ENCODE peak calls at places on chromosomes 3 and 15, in ten cellular contexts. Y is HT1080; J is D341Med; L is AG10803; Z is RWPE1; K is H54; B is stimulated activated CD4-positive, alpha-beta T cell treated with anti-CD3 and anti-CD28 coated beads, Interleukin-1b, Interleukin-23, amount 100 ng/mL, for 48 hours; M is MV-4-11; O is NCI-H2081; S is bronchial epithelial cell. T is an unnamed sample.

GRCh38 chr3:43373588-43373935 is 87.2 kb downstream of the SNRK start:
- DNase-seq in M (no peak), S (peak; percentile 10), O (no peak), K (peak; percentile 35), Y (peak; percentile 61), Z (no peak), J (no peak), B (no peak), L (no peak), T (peak; percentile 2)

GRCh38 chr3:159830523-159831151 is 158.0 kb upstream of the IL12A start:
- DNase-seq in M (peak; percentile 84), L (peak; percentile 81), S (no peak), J (no peak), K (no peak), B (no peak), Z (no peak), Y (peak; percentile 77), O (no peak), T (peak; percentile 81)

GRCh38 chr15:75672111-75672602 is 24.4 kb downstream of the SNX33 start:
- DNase-seq in L (no peak), Y (no peak), J (no peak), O (no peak), Z (no peak), B (no peak), K (no peak), M (no peak), S (no peak), T (no peak)

GRCh38 chr3:174907027-174907426 is 47.9 kb downstream of the NAALADL2 start:
- DNase-seq in M (no peak), O (no peak), Z (no peak), S (peak; percentile 57), Y (no peak), B (no peak), J (no peak), L (peak; percentile 8), K (no peak), T (no peak)

GRCh38 chr15:76625267-76625666 is 279.9 kb downstream of the SCAPER start:
- DNase-seq in J (no peak), O (no peak), K (no peak), Z (no peak), M (no peak), S (no peak), L (no peak), Y (no peak), B (no peak), T (no peak)

GRCh38 chr15:58523634-58524033 is 91.8 kb downstream of the LIPC start:
- DNase-seq in B (no peak), K (no peak), O (no peak), L (no peak), J (no peak), Y (no peak), Z (no peak), S (no peak), M (no peak), T (no peak)

GRCh38 chr3:150419076-150419868 is 11.2 kb downstream of the TSC22D2 start:
- DNase-seq in J (no peak), S (peak; percentile 66), L (no peak), O (no peak), Y (peak; percentile 48), M (no peak), K (no peak), B (no peak), Z (no peak), T (no peak)

GRCh38 chr3:168272343-168272984 is 176.7 kb upstream of the GOLIM4 start:
- DNase-seq in L (no peak), O (no peak), Y (peak; percentile 71), B (no peak), J (no peak), Z (no peak), K (no peak), M (no peak), S (peak; percentile 37), T (no peak)

GRCh38 chr15:71746719-71747118 is 63.6 kb upstream of the NR2E3 start:
- DNase-seq in K (no peak), B (no peak), L (no peak), J (no peak), M (no peak), O (no peak), Z (peak; percentile 24), S (peak; percentile 81), Y (no peak), T (no peak)

GRCh38 chr3:74613060-74613459 is 1.4 kb downstream of the CNTN3 start:
- DNase-seq in K (no peak), O (no peak), Z (no peak), L (peak; percentile 53), S (peak; percentile 76), J (no peak), Y (peak; percentile 62), B (no peak), M (no peak), T (peak; percentile 82)

GRCh38 chr15:39130556-39131379 is 450.1 kb upstream of the THBS1 start:
- DNase-seq in O (no peak), L (peak; percentile 68), J (no peak), B (no peak), S (no peak), Y (peak; percentile 76), M (peak; percentile 16), Z (no peak), K (no peak), T (no peak)

GRCh38 chr3:72593881-72594397 is 254.3 kb downstream of the SHQ1 start:
- DNase-seq in B (no peak), K (no peak), Y (no peak), M (peak; percentile 86), Z (no peak), S (no peak), O (no peak), L (peak; percentile 34), J (no peak), T (no peak)

GRCh38 chr3:168024537-168024941 is 71.2 kb downstream of the GOLIM4 start:
- DNase-seq in M (peak; percentile 99), Z (no peak), B (peak; percentile 13), S (peak; percentile 34), L (peak; percentile 86), Y (peak; percentile 100), K (peak; percentile 28), O (peak; percentile 97), J (no peak), T (peak; percentile 65)

GRCh38 chr3:14540209-14540575 is at the start of gene GRIP2:
- DNase-seq in M (no peak), B (no peak), J (no peak), S (no peak), Z (no peak), O (no peak), L (no peak), Y (no peak), K (no peak), T (no peak)

GRCh38 chr3:8759038-8759755 is 10.2 kb downstream of the OXTR start:
- DNase-seq in L (peak; percentile 62), Y (no peak), B (no peak), J (no peak), O (no peak), S (no peak), K (no peak), M (no peak), Z (no peak), T (no peak)

GRCh38 chr3:38346584-38347410 is at the start of gene XYLB:
- DNase-seq in M (peak; percentile 81), J (peak; percentile 96), B (peak; percentile 75), Y (peak; percentile 84), O (peak; percentile 86), S (peak; percentile 56), K (peak; percentile 91), L (peak; percentile 78), Z (peak; percentile 84), T (peak; percentile 75)

GRCh38 chr3:131221731-131222130 is 159.8 kb upstream of the NUDT16 start:
- DNase-seq in L (peak; percentile 86), O (no peak), B (no peak), Z (peak; percentile 5), S (peak; percentile 73), K (peak; percentile 19), Y (peak; percentile 52), M (no peak), J (no peak), T (peak; percentile 69)

GRCh38 chr15:78237146-78237545 is 2.8 kb upstream of the ACSBG1 start:
- DNase-seq in O (no peak), Z (no peak), L (no peak), Y (no peak), S (no peak), J (no peak), K (no peak), M (no peak), B (no peak), T (no peak)

GRCh38 chr3:97938444-97938843 is 33.8 kb downstream of the RIOX2 start:
- DNase-seq in Z (no peak), J (no peak), L (no peak), K (no peak), S (no peak), M (no peak), B (no peak), Y (no peak), O (no peak), T (no peak)

GRCh38 chr3:120093923-120094775 is at the start of gene GSK3B:
- DNase-seq in L (no peak), S (peak; percentile 99), Y (peak; percentile 72), Z (peak; percentile 44), M (peak; percentile 71), J (peak; percentile 90), O (peak; percentile 82), B (peak; percentile 78), K (peak; percentile 20), T (peak; percentile 86)

GRCh38 chr15:62472616-62473299 is 307.7 kb upstream of the C2CD4B start:
- DNase-seq in O (no peak), Z (no peak), L (no peak), S (no peak), K (no peak), B (no peak), J (no peak), Y (peak; percentile 47), M (no peak), T (no peak)

GRCh38 chr3:72345237-72345878 is 502.9 kb downstream of the SHQ1 start:
- DNase-seq in Z (no peak), L (peak; percentile 57), S (peak; percentile 16), M (peak; percentile 46), Y (peak; percentile 57), K (no peak), O (no peak), J (no peak), B (no peak), T (peak; percentile 42)

GRCh38 chr3:25218362-25218761 is 209.7 kb upstream of the RARB start:
- DNase-seq in B (no peak), K (no peak), L (no peak), Y (no peak), M (no peak), J (no peak), Z (no peak), O (no peak), S (no peak), T (no peak)

GRCh38 chr3:159828542-159828943 is 160.1 kb upstream of the IL12A start:
- DNase-seq in J (peak; percentile 53), B (no peak), O (peak; percentile 74), Z (peak; percentile 50), M (peak; percentile 55), Y (peak; percentile 64), S (peak; percentile 65), K (no peak), L (peak; percentile 82), T (peak; percentile 47)

GRCh38 chr3:135970500-135971116 is 5.1 kb downstream of the PPP2R3A start:
- DNase-seq in Z (peak; percentile 8), S (peak; percentile 68), O (no peak), L (peak; percentile 40), K (peak; percentile 23), Y (peak; percentile 97), J (no peak), M (peak; percentile 45), B (no peak), T (peak; percentile 74)

GRCh38 chr3:66483006-66483928 is 17.6 kb downstream of the LRIG1 start:
- DNase-seq in M (no peak), K (no peak), B (no peak), Y (no peak), J (no peak), Z (no peak), O (no peak), S (no peak), L (peak; percentile 83), T (no peak)

GRCh38 chr3:45887285-45887684 is 942 bp downstream of the CCR9 start:
- DNase-seq in K (no peak), Y (no peak), S (no peak), J (no peak), M (no peak), L (no peak), B (no peak), O (no peak), Z (no peak), T (no peak)

GRCh38 chr3:4888913-4889846 is 90.1 kb upstream of the BHLHE40 start:
- DNase-seq in S (no peak), L (peak; percentile 8), Z (no peak), M (peak; percentile 69), K (no peak), B (no peak), O (no peak), Y (no peak), J (no peak), T (no peak)